ENCODE peak calls at places on chromosomes 3 and 15, in six cellular contexts. One of them, this sample, is unnamed.

GRCh38 chr3:105118905-105119304 is 247.8 kb upstream of the ALCAM start:
- DNase-seq in fibroblast of lung: peak
- DNase-seq in dermis blood vessel endothelial cell: no peak
- DNase-seq in GM23338: no peak
- DNase-seq in CD8-positive, alpha-beta T cell: no peak
- DNase-seq in NCI-H1105 treated with DMSO at 0.1 percent for 48 hours: no peak
- DNase-seq in this sample: no peak

GRCh38 chr15:59349715-59350420 is 22.8 kb downstream of the MYO1E start:
- DNase-seq in GM23338: peak
- DNase-seq in dermis blood vessel endothelial cell: peak
- DNase-seq in NCI-H1105 treated with DMSO at 0.1 percent for 48 hours: no peak
- DNase-seq in fibroblast of lung: peak
- DNase-seq in CD8-positive, alpha-beta T cell: no peak
- DNase-seq in this sample: peak

GRCh38 chr15:55284461-55284860 is 5.2 kb downstream of the RAB27A start:
- DNase-seq in NCI-H1105 treated with DMSO at 0.1 percent for 48 hours: no peak
- DNase-seq in CD8-positive, alpha-beta T cell: no peak
- DNase-seq in GM23338: no peak
- DNase-seq in fibroblast of lung: no peak
- DNase-seq in dermis blood vessel endothelial cell: no peak
- DNase-seq in this sample: no peak

GRCh38 chr15:98823012-98823458 is 174.7 kb downstream of the IGF1R start:
- DNase-seq in CD8-positive, alpha-beta T cell: no peak
- DNase-seq in NCI-H1105 treated with DMSO at 0.1 percent for 48 hours: no peak
- DNase-seq in GM23338: peak
- DNase-seq in dermis blood vessel endothelial cell: peak
- DNase-seq in fibroblast of lung: peak
- DNase-seq in this sample: peak

GRCh38 chr15:78087944-78088772 is 4.2 kb upstream of the SH2D7 start:
- DNase-seq in dermis blood vessel endothelial cell: no peak
- DNase-seq in GM23338: no peak
- DNase-seq in NCI-H1105 treated with DMSO at 0.1 percent for 48 hours: no peak
- DNase-seq in CD8-positive, alpha-beta T cell: no peak
- DNase-seq in fibroblast of lung: no peak
- DNase-seq in this sample: no peak

GRCh38 chr3:100602506-100603444 is 6.6 kb upstream of the ADGRG7 start:
- DNase-seq in CD8-positive, alpha-beta T cell: no peak
- DNase-seq in GM23338: no peak
- DNase-seq in NCI-H1105 treated with DMSO at 0.1 percent for 48 hours: no peak
- DNase-seq in fibroblast of lung: peak
- DNase-seq in dermis blood vessel endothelial cell: peak
- DNase-seq in this sample: peak

GRCh38 chr15:39573844-39574243 is 7.0 kb upstream of the THBS1 start:
- DNase-seq in dermis blood vessel endothelial cell: peak
- DNase-seq in GM23338: no peak
- DNase-seq in NCI-H1105 treated with DMSO at 0.1 percent for 48 hours: no peak
- DNase-seq in CD8-positive, alpha-beta T cell: no peak
- DNase-seq in fibroblast of lung: peak
- DNase-seq in this sample: no peak

GRCh38 chr3:10365791-10366190 is 44.9 kb upstream of the SEC13 start:
- DNase-seq in GM23338: no peak
- DNase-seq in dermis blood vessel endothelial cell: no peak
- DNase-seq in CD8-positive, alpha-beta T cell: no peak
- DNase-seq in fibroblast of lung: peak
- DNase-seq in NCI-H1105 treated with DMSO at 0.1 percent for 48 hours: no peak
- DNase-seq in this sample: no peak

This sample was measured in mesendoderm.